ENCODE peak calls at places on chromosomes 3 and 15, in four cellular contexts. One of them, this sample, is unnamed.

GRCh38 chr3:196203833-196204232 is 7.4 kb downstream of the ZDHHC19 start:
- DNase-seq in M059J: no peak
- DNase-seq in AG09309: no peak
- DNase-seq in RWPE1: no peak
- DNase-seq in this sample: no peak

GRCh38 chr3:172099495-172099808 is 60.1 kb downstream of the FNDC3B start:
- DNase-seq in AG09309: no peak
- DNase-seq in RWPE1: no peak
- DNase-seq in M059J: no peak
- DNase-seq in this sample: no peak

GRCh38 chr3:183807881-183808280 is 17.5 kb downstream of the MAP6D1 start:
- DNase-seq in AG09309: no peak
- DNase-seq in RWPE1: no peak
- DNase-seq in M059J: no peak
- DNase-seq in this sample: no peak

GRCh38 chr3:156602424-156602823 is 47.5 kb upstream of the SSR3 start:
- DNase-seq in AG09309: no peak
- DNase-seq in RWPE1: no peak
- DNase-seq in M059J: peak
- DNase-seq in this sample: no peak

GRCh38 chr3:13655074-13655913 is 106.4 kb downstream of the FBLN2 start:
- DNase-seq in RWPE1: peak
- DNase-seq in AG09309: no peak
- DNase-seq in M059J: no peak
- DNase-seq in this sample: no peak

GRCh38 chr3:39668420-39668819 is 141.0 kb upstream of the MYRIP start:
- DNase-seq in AG09309: peak
- DNase-seq in M059J: peak
- DNase-seq in RWPE1: peak
- DNase-seq in this sample: no peak

GRCh38 chr3:47359283-47359682 is 21.5 kb upstream of the PTPN23 start:
- DNase-seq in RWPE1: no peak
- DNase-seq in M059J: no peak
- DNase-seq in AG09309: no peak
- DNase-seq in this sample: no peak

GRCh38 chr3:11953350-11953749 is 50.8 kb upstream of the SYN2 start:
- DNase-seq in M059J: no peak
- DNase-seq in AG09309: no peak
- DNase-seq in RWPE1: no peak
- DNase-seq in this sample: no peak

GRCh38 chr3:170907519-170908234 is 760 bp downstream of the EIF5A2 start:
- DNase-seq in AG09309: no peak
- DNase-seq in RWPE1: peak
- DNase-seq in M059J: peak
- DNase-seq in this sample: no peak

GRCh38 chr15:73870700-73871408 is 2.5 kb upstream of the TBC1D21 start:
- DNase-seq in M059J: peak
- DNase-seq in AG09309: no peak
- DNase-seq in RWPE1: no peak
- DNase-seq in this sample: no peak

GRCh38 chr3:144312702-144313101 is 341.1 kb downstream of the DIPK2A start:
- DNase-seq in RWPE1: no peak
- DNase-seq in M059J: peak
- DNase-seq in AG09309: no peak
- DNase-seq in this sample: no peak

GRCh38 chr15:87871738-87872315 is 384.7 kb downstream of the NTRK3 start:
- DNase-seq in AG09309: no peak
- DNase-seq in M059J: peak
- DNase-seq in RWPE1: no peak
- DNase-seq in this sample: no peak

GRCh38 chr15:53753813-53754212 is 5.7 kb downstream of the WDR72 start:
- DNase-seq in M059J: no peak
- DNase-seq in RWPE1: no peak
- DNase-seq in AG09309: no peak
- DNase-seq in this sample: no peak

GRCh38 chr3:30259730-30260129 is 346.7 kb upstream of the TGFBR2 start:
- DNase-seq in M059J: no peak
- DNase-seq in AG09309: no peak
- DNase-seq in RWPE1: no peak
- DNase-seq in this sample: no peak

GRCh38 chr3:133191818-133192217 is 153.6 kb downstream of the TMEM108 start:
- DNase-seq in M059J: no peak
- DNase-seq in RWPE1: no peak
- DNase-seq in AG09309: no peak
- DNase-seq in this sample: no peak

This sample was measured in chondrocyte.